ENCODE peak calls at places on chromosomes 13 and 19, in eight cellular contexts. W is IMR-90, O is H1, K is lower lobe of right lung, P is left lung, L is ovary, M is dorsolateral prefrontal cortex, C is astrocyte of the spinal cord. E is an unnamed sample.

GRCh38 chr13:101757446-101758039 is 305.1 kb downstream of the ITGBL1 start:
- DNase-seq in M (no peak), W (peak; percentile 50), C (peak; percentile 63), P (no peak), K (no peak), L (no peak), O (no peak), E (peak; percentile 60)

GRCh38 chr13:114100446-114101320 is 31.7 kb downstream of the RASA3 start:
- DNase-seq in W (no peak), L (peak; percentile 21), M (peak; percentile 48), K (peak; percentile 45), C (no peak), P (peak; percentile 32), O (no peak), E (peak; percentile 30)

GRCh38 chr19:43700368-43701015 is 15.4 kb upstream of the IRGC start:
- DNase-seq in L (peak; percentile 26), P (peak; percentile 71), W (peak; percentile 84), C (peak; percentile 83), O (no peak), K (peak; percentile 47), M (peak; percentile 40), E (peak; percentile 76)

GRCh38 chr13:88042489-88042888 is 371.3 kb downstream of the SLITRK5 start:
- DNase-seq in O (no peak), M (no peak), W (no peak), K (no peak), P (no peak), C (peak; percentile 65), L (no peak), E (peak; percentile 37)

GRCh38 chr13:112874751-112875300 is 94.2 kb upstream of the MCF2L start:
- DNase-seq in P (no peak), K (peak; percentile 38), O (no peak), C (no peak), M (no peak), L (no peak), W (no peak), E (no peak)

GRCh38 chr13:40402931-40403412 is 263.5 kb downstream of the FOXO1 start:
- DNase-seq in C (peak; percentile 85), M (no peak), O (no peak), W (peak; percentile 49), K (no peak), L (peak; percentile 34), P (no peak), E (peak; percentile 47)

GRCh38 chr19:45693168-45693788 is 812 bp downstream of the QPCTL start:
- DNase-seq in O (no peak), L (peak; percentile 81), P (peak; percentile 77), M (peak; percentile 82), C (peak; percentile 63), W (peak; percentile 57), K (peak; percentile 85), E (peak; percentile 73)

GRCh38 chr19:30731596-30731995 is 359.4 kb downstream of the ZNF536 start:
- DNase-seq in W (no peak), L (no peak), C (no peak), M (no peak), O (no peak), K (no peak), P (no peak), E (no peak)

GRCh38 chr13:100875392-100876043 is 200.9 kb upstream of the TMTC4 start:
- DNase-seq in L (no peak), P (no peak), M (no peak), C (peak; percentile 94), W (peak; percentile 96), O (no peak), K (no peak), E (peak; percentile 27)

GRCh38 chr19:39276740-39277139 is 8.5 kb downstream of the IFNL2 start:
- DNase-seq in C (no peak), P (no peak), K (no peak), L (no peak), M (no peak), O (no peak), W (no peak), E (no peak)

GRCh38 chr19:34676697-34677385 is at the start of gene SCGB2B2:
- DNase-seq in M (no peak), C (no peak), L (no peak), W (no peak), P (no peak), O (no peak), K (peak; percentile 61), E (no peak)

GRCh38 chr13:34571716-34572115 is 370.4 kb upstream of the NBEA start:
- DNase-seq in O (no peak), P (no peak), C (no peak), W (no peak), K (no peak), L (no peak), M (no peak), E (no peak)

GRCh38 chr13:50713849-50714248 is 129.6 kb downstream of the DLEU7 start:
- DNase-seq in K (peak; percentile 51), W (peak; percentile 59), M (no peak), L (no peak), P (no peak), O (no peak), C (peak; percentile 93), E (peak; percentile 43)

GRCh38 chr13:50732712-50733111 is 110.8 kb downstream of the DLEU7 start:
- DNase-seq in M (no peak), O (no peak), L (no peak), W (peak; percentile 19), C (peak; percentile 40), K (no peak), P (no peak), E (peak; percentile 92)

GRCh38 chr19:5394907-5395505 is 54.4 kb upstream of the PTPRS start:
- DNase-seq in W (no peak), L (no peak), M (no peak), P (no peak), O (no peak), C (no peak), K (no peak), E (no peak)

GRCh38 chr13:41457589-41458186 is 338 bp downstream of the RGCC start:
- DNase-seq in M (no peak), K (peak; percentile 62), C (no peak), O (no peak), L (no peak), W (no peak), P (no peak), E (no peak)

GRCh38 chr13:30731658-30732390 is 3.5 kb upstream of the ALOX5AP start:
- DNase-seq in M (no peak), K (no peak), C (no peak), O (no peak), W (no peak), L (no peak), P (no peak), E (no peak)

GRCh38 chr13:41408061-41408460 is 49.3 kb upstream of the RGCC start:
- DNase-seq in P (no peak), W (no peak), K (no peak), L (no peak), M (no peak), C (no peak), O (no peak), E (no peak)

GRCh38 chr19:52171321-52172169 is at the start of gene ZNF836:
- DNase-seq in C (peak; percentile 73), K (peak; percentile 93), L (peak; percentile 95), M (peak; percentile 79), O (peak; percentile 73), P (peak; percentile 94), W (peak; percentile 59), E (peak; percentile 87)

GRCh38 chr19:39502640-39503417 is 4.1 kb downstream of the DLL3 start:
- DNase-seq in L (peak; percentile 41), M (no peak), K (peak; percentile 77), W (peak; percentile 73), P (peak; percentile 49), C (peak; percentile 55), O (no peak), E (peak; percentile 78)

DNA sequence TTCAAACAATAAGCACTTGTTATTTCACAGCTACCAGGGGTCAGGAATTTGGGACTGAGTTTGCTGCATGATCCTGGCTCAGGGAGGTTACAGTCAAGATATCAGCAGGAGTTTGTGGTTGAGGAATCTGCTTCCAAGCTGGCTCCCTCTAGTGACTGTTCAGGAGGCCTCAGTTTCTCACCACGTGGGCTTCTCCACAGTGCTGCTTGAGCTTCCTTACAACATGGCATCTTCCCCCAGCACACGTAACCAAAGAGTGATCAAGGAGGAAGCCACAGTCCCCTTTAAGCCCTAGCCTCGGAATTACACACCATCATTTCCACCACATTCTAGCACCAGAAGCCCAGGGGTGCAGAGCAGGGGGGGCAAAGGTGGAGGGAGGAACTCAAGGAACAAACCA is 28.8 kb downstream of the CELF5 start:
- DNase-seq in P (no peak), K (no peak), L (no peak), M (no peak), O (no peak), W (no peak), C (no peak), E (no peak)
- TF ChIP-seq CTCF in P (no peak), K (no peak), L (no peak), M (no peak), O (peak; percentile 37), W (no peak), C (no peak), E (no peak)

GRCh38 chr19:53537523-53538377 is at the start of gene ZNF331:
- DNase-seq in C (peak; percentile 77), W (peak; percentile 83), K (peak; percentile 88), P (peak; percentile 84), L (peak; percentile 86), M (peak; percentile 85), O (no peak), E (peak; percentile 69)
- TF ChIP-seq CTCF in C (peak; percentile 24), W (peak; percentile 36), K (peak; percentile 35), P (peak; percentile 11), L (no peak), M (peak; percentile 37), O (peak; percentile 2), E (peak; percentile 35)

GRCh38 chr19:3556978-3557460 is 367 bp downstream of the MFSD12 start:
- DNase-seq in O (no peak), W (peak; percentile 35), M (no peak), L (no peak), C (no peak), P (no peak), K (peak; percentile 70), E (peak; percentile 66)
- TF ChIP-seq CTCF in O (no peak), W (no peak), M (peak; percentile 7), L (no peak), C (no peak), P (no peak), K (peak; percentile 15), E (no peak)

GRCh38 chr13:69319659-69320058 is 788.0 kb upstream of the ATXN8OS start:
- DNase-seq in P (no peak), L (no peak), O (no peak), M (no peak), W (no peak), C (peak; percentile 43), K (no peak), E (peak; percentile 9)

DNA sequence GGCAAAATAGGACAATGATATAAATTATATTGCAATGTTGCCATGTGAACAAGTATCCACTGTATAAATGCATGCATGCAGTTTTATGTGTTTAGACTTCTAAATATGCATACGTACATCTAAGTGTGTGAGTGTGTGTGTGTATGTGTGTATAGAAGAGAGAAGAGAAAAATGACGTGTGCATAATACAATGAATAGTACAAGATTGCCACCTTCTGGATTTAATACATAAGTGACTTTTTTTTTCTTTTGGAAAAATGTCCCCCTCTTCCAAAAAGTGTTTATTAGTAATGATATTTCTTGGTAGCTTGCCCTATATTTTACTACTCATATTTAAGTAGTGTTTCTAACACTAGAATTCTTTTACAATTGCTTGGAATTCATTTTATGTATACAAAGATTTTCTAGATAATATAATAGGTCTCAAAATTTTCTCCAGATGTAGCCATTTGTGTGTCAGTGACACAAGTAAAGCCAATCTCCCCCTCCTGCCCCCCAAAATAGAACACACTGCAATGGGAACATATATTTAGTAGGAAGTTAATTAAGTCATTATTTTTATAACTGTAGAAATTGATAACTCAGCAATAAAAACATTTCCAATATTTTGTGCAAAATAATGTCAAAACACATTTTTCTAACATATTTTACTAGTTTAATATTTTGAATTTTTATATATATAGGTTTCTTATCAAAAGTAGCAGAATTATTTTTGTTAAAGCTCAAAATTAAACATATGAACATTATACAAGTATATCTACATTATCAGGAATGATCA is 783.3 kb upstream of the ATXN8OS start:
- DNase-seq in W (no peak), K (no peak), O (no peak), P (no peak), L (no peak), C (peak; percentile 35), M (no peak), E (peak; percentile 37)
- TF ChIP-seq CTCF in W (no peak), K (no peak), O (peak; percentile 6), P (no peak), L (no peak), C (no peak), M (peak; percentile 37), E (peak; percentile 19)

E was measured in epithelial cell of esophagus.